ENCODE peak calls at places on chromosome 13, in six cellular contexts. K is psoas muscle; U is stimulated activated naive CD4-positive, alpha-beta T cell; Y is activated CD8-positive, alpha-beta memory T cell treated with anti-CD3 and anti-CD28 coated beads for 24 hours; B is CD4-positive, alpha-beta memory T cell; T is Daoy. J is an unnamed sample.

GRCh38 chr13:100648354-100648753 is 26.2 kb downstream of the TMTC4 start:
- DNase-seq in K (no peak), U (no peak), Y (no peak), B (no peak), T (no peak), J (no peak)

GRCh38 chr13:77345150-77345780 is 18.4 kb upstream of the MYCBP2 start:
- DNase-seq in K (no peak), U (no peak), Y (no peak), B (peak), T (no peak), J (peak)

GRCh38 chr13:93903909-93904308 is 575.6 kb downstream of the DCT start:
- DNase-seq in K (no peak), U (no peak), Y (no peak), B (no peak), T (no peak), J (no peak)

GRCh38 chr13:46855664-46856063 is 41.2 kb downstream of the HTR2A start:
- DNase-seq in K (no peak), U (no peak), Y (no peak), B (no peak), T (no peak), J (no peak)

GRCh38 chr13:40813662-40814454 is 24.4 kb downstream of the SLC25A15 start:
- DNase-seq in K (no peak), U (no peak), Y (no peak), B (no peak), T (peak), J (no peak)

GRCh38 chr13:74641586-74641985 is 507.4 kb upstream of the KLF12 start:
- DNase-seq in K (no peak), U (no peak), Y (no peak), B (no peak), T (no peak), J (no peak)

GRCh38 chr13:112874751-112875300 is 94.2 kb upstream of the MCF2L start:
- DNase-seq in K (no peak), U (no peak), Y (no peak), B (no peak), T (no peak), J (no peak)

GRCh38 chr13:85608255-85608829 is 190.9 kb downstream of the SLITRK6 start:
- DNase-seq in K (no peak), U (no peak), Y (no peak), B (no peak), T (no peak), J (no peak)

GRCh38 chr13:107518780-107519179 is 696.6 kb downstream of the LIG4 start:
- DNase-seq in K (no peak), U (no peak), Y (no peak), B (no peak), T (peak), J (no peak)

GRCh38 chr13:111458001-111458531 is 137.6 kb downstream of the TEX29 start:
- DNase-seq in K (no peak), U (no peak), Y (no peak), B (no peak), T (no peak), J (no peak)

GRCh38 chr13:38417727-38418126 is 68.1 kb downstream of the UFM1 start:
- DNase-seq in K (no peak), U (no peak), Y (no peak), B (no peak), T (no peak), J (no peak)

GRCh38 chr13:51093574-51093973 is 17.5 kb downstream of the C13orf42 start:
- DNase-seq in K (no peak), U (no peak), Y (no peak), B (no peak), T (no peak), J (no peak)

GRCh38 chr13:94249512-94249911 is 230.0 kb downstream of the DCT start:
- DNase-seq in K (no peak), U (no peak), Y (no peak), B (no peak), T (peak), J (no peak)

GRCh38 chr13:51331354-51331861 is 8.1 kb upstream of the SERPINE3 start:
- DNase-seq in K (no peak), U (no peak), Y (no peak), B (no peak), T (no peak), J (no peak)

GRCh38 chr13:41061914-41062837 is 867 bp downstream of the WBP4 start:
- DNase-seq in K (no peak), U (peak), Y (no peak), B (no peak), T (no peak), J (no peak)

GRCh38 chr13:41765020-41765419 is 195.9 kb downstream of the VWA8 start:
- DNase-seq in K (no peak), U (no peak), Y (no peak), B (no peak), T (no peak), J (no peak)

GRCh38 chr13:19591864-19592263 is 30.5 kb upstream of the TPTE2 start:
- DNase-seq in K (no peak), U (no peak), Y (no peak), B (no peak), T (no peak), J (no peak)

GRCh38 chr13:58547419-58547818 is 915.9 kb downstream of the PCDH17 start:
- DNase-seq in K (no peak), U (no peak), Y (no peak), B (no peak), T (no peak), J (no peak)

GRCh38 chr13:31908696-31909386 is 122.7 kb upstream of the FRY start:
- DNase-seq in K (no peak), U (no peak), Y (no peak), B (no peak), T (no peak), J (no peak)

GRCh38 chr13:67119481-67119883 is 110.7 kb downstream of the PCDH9 start:
- DNase-seq in K (no peak), U (no peak), Y (no peak), B (no peak), T (peak), J (no peak)

GRCh38 chr13:100396771-100397170 is 191.8 kb downstream of the GGACT start:
- DNase-seq in K (no peak), U (no peak), Y (no peak), B (no peak), T (no peak), J (peak)

GRCh38 chr13:99314640-99315176 is 7.5 kb upstream of the GPR183 start:
- DNase-seq in K (no peak), U (peak), Y (no peak), B (peak), T (no peak), J (no peak)

GRCh38 chr13:86085890-86086289 is 286.7 kb upstream of the SLITRK6 start:
- DNase-seq in K (no peak), U (no peak), Y (no peak), B (no peak), T (no peak), J (no peak)

GRCh38 chr13:114000151-114001040 is 26.5 kb upstream of the C13orf46 start:
- DNase-seq in K (no peak), U (no peak), Y (no peak), B (peak), T (no peak), J (no peak)